ENCODE peak calls at places on chromosomes 1 and 21, in four cellular contexts. E is K562, H is SK-N-SH, W is HepG2. F is an unnamed sample.
A peak's percentile ranks its signal among the peaks of the same experiment; 100 is the strongest.

GRCh38 chr1:204143276-204144041 is 8.4 kb downstream of the ETNK2 start:
- DNase-seq in E (no peak), W (no peak), H (no peak), F (no peak)

GRCh38 chr1:116326486-116326885 is 46.6 kb upstream of the ATP1A1 start:
- DNase-seq in W (no peak), H (no peak), E (no peak), F (no peak)

GRCh38 chr1:15343729-15344128 is 66.0 kb upstream of the EFHD2 start:
- DNase-seq in H (no peak), E (no peak), W (no peak), F (no peak)

GRCh38 chr1:167239257-167239656 is 18.6 kb downstream of the POU2F1 start:
- DNase-seq in W (no peak), E (no peak), H (no peak), F (no peak)

GRCh38 chr1:25774921-25775774 is 24.8 kb upstream of the SELENON start:
- DNase-seq in H (peak; percentile 83), W (no peak), E (no peak), F (no peak)

GRCh38 chr1:71232166-71232763 is 151.4 kb upstream of the ZRANB2 start:
- DNase-seq in E (no peak), H (no peak), W (no peak), F (no peak)

GRCh38 chr1:198656500-198656932 is 17.7 kb downstream of the PTPRC start:
- DNase-seq in H (no peak), E (no peak), W (no peak), F (no peak)

GRCh38 chr1:113874017-113874879 is 2.7 kb upstream of the PTPN22 start:
- DNase-seq in H (no peak), W (peak; percentile 23), E (peak; percentile 60), F (peak; percentile 41)

GRCh38 chr1:231695439-231696255 is 69.1 kb downstream of the DISC1 start:
- DNase-seq in E (no peak), W (no peak), H (peak; percentile 82), F (no peak)

DNA sequence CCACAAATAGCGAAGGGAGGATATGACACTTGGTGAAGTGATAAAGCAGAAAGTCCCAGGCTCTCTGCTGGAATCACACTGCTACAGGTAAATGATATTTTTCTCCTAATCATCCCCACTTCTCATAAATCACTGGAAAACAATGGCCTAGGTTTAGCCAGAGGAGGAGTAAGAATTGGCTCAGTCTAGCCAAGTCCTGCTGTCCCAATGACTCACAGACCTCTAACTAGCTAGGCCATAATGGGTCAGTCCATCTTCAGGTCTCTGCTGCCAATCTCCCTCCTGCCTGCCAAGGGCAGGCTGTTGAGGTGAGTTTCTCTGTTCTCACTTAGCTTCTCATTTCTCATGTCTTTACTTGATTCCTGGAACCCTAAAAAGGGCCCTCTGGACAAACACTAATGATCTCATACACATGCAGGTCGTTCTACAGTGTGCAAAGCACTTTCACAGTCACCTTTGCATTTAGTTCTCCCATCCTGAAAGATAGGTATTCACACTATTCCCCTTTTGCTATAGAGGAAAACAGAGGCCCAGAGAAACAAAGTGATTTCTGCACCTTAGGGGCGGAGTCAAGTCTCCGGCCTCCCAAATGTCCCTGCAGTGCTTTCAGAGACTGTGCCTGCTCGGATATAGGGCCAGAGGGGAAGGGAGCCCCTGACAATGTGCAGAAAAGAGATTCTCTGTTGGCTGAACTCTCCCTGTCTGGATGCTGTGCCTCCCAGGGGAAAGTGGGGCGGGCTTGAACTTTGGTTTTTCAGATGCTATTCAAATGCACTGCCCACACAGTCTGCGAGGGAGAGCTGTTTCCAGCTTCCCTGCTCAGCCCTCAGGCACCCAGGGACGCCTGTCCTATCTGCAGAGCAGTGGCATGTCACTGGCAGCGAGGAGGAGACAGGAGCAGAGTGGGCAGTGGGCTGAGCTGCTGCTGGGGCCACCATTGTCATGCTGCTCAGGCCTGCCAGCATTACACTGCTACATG is 3.9 kb upstream of the CDK18 start:
- DNase-seq in E (no peak), W (peak; percentile 48), H (peak; percentile 75), F (no peak)
- TF ChIP-seq ELF1 in E (no peak), W (no peak), H (no peak), F (no peak)

GRCh38 chr1:183881387-183882084 is 76.6 kb downstream of the RGL1 start:
- DNase-seq in W (peak; percentile 77), E (no peak), H (no peak), F (no peak)
- TF ChIP-seq ELF1 in W (no peak), E (no peak), H (no peak), F (no peak)

DNA sequence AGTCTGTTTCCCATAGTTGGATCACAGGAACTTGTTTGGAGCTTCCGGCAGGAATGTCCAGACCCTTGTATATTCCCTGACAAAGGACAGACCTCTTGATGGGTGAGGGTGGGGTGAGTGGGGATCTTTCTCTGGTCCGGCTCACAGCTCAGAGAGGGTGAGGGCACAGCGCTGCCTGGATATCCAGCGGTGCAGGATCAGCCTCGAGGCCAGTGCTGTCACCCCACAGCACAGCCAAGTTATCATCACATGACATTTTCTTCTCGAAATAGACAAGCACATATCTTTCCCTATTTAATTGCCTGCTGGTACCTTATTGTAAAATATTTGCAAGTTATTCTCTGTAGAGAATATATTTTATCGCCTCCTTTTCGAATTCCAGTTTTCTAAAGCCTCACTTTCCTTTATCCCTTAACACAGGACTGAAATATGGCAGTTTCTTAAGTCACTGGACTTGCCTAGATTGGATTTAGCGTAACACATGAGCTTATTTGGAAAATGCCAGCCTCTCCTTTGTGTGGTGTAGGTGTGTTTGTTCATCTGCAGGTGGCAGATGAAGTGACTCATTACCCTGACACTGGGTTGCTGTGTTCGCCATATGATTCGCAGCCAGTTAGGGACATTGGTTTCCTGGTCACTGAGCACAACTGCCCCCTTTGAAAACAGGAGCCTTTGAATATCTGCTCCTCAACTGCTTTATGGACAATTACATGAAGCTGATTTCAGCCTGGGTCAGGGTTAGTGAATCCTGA is 21.4 kb downstream of the CLIC6 start:
- DNase-seq in H (no peak), W (no peak), E (no peak), F (peak; percentile 66)
- TF ChIP-seq ELF1 in H (no peak), W (no peak), E (no peak), F (no peak)

DNA sequence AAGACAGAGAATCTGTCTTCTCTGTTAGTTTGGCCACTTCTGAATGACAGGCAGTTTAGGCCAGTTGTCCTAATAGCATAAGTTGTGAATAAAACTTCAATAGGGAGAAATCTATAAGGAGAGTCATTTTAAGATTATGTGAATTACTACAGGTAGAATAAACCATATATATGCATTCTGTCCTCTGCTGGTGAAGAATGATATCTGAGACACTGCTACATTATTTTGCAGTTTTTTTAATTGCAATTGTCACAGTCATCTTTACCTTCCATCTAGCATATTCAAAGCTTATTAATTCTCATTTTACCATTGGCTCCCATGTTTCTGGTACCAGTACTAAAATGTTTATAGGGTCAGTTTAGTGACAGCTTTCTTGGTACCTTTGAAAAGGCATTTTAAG is 519.6 kb upstream of the DEPDC1 start:
- DNase-seq in E (no peak), H (no peak), W (no peak), F (no peak)
- TF ChIP-seq ELF1 in E (no peak), H (no peak), W (no peak), F (no peak)

GRCh38 chr1:221292652-221293051 is 413.4 kb downstream of the HLX start:
- DNase-seq in H (no peak), E (no peak), W (no peak), F (no peak)

GRCh38 chr1:221290669-221291068 is 411.4 kb downstream of the HLX start:
- DNase-seq in H (no peak), E (no peak), W (no peak), F (no peak)

GRCh38 chr1:221289103-221289502 is 409.9 kb downstream of the HLX start:
- DNase-seq in W (no peak), E (no peak), H (no peak), F (no peak)

GRCh38 chr1:221291113-221291512 is 411.9 kb downstream of the HLX start:
- DNase-seq in W (no peak), E (no peak), H (no peak), F (no peak)

GRCh38 chr1:221294244-221294643 is 415.0 kb downstream of the HLX start:
- DNase-seq in W (no peak), E (no peak), H (no peak), F (no peak)
- TF ChIP-seq ELF1 in W (no peak), E (no peak), H (no peak), F (no peak)

F was measured in HCT116.